ENCODE peak calls at places on chromosome 3, in four cellular contexts. I is HepG2, K is H1, M is GM12878. S is an unnamed sample.

GRCh38 chr3:177312491-177312890 is 115.2 kb upstream of the TBL1XR1 start:
- DNase-seq in K (no peak), M (no peak), I (no peak), S (no peak)

GRCh38 chr3:115401891-115402501 is 221.3 kb upstream of the GAP43 start:
- DNase-seq in M (no peak), K (no peak), I (no peak), S (no peak)

GRCh38 chr3:36813320-36813719 is 49.0 kb upstream of the DCLK3 start:
- DNase-seq in I (no peak), M (no peak), K (no peak), S (no peak)

GRCh38 chr3:25354071-25354470 is 74.0 kb upstream of the RARB start:
- DNase-seq in I (no peak), K (no peak), M (no peak), S (no peak)

GRCh38 chr3:69324362-69325025 is 61.4 kb downstream of the FRMD4B start:
- DNase-seq in M (no peak), I (peak), K (no peak), S (peak)

GRCh38 chr3:182083112-182083511 is 371.4 kb downstream of the SOX2 start:
- DNase-seq in I (no peak), M (no peak), K (no peak), S (no peak)

GRCh38 chr3:69246612-69247011 is 124.2 kb upstream of the LMOD3 start:
- DNase-seq in M (no peak), K (no peak), I (no peak), S (no peak)

GRCh38 chr3:26437678-26438077 is 184.9 kb upstream of the LRRC3B start:
- DNase-seq in I (no peak), M (no peak), K (no peak), S (no peak)

GRCh38 chr3:61956236-61956635 is 394.9 kb downstream of the PTPRG start:
- DNase-seq in K (no peak), M (no peak), I (no peak), S (no peak)

GRCh38 chr3:163548005-163548404 is 1530.3 kb downstream of the SI start:
- DNase-seq in M (no peak), I (no peak), K (no peak), S (no peak)

GRCh38 chr3:17055374-17056276 is 170.9 kb downstream of the PLCL2 start:
- DNase-seq in M (peak), I (no peak), K (no peak), S (no peak)

GRCh38 chr3:42979044-42979962 is at the start of gene GASK1A:
- DNase-seq in K (peak), M (no peak), I (no peak), S (peak)

GRCh38 chr3:102170545-102170944 is 264.3 kb upstream of the ZPLD1 start:
- DNase-seq in M (no peak), I (no peak), K (no peak), S (no peak)

GRCh38 chr3:61269460-61269859 is 18.2 kb upstream of the FHIT start:
- DNase-seq in K (no peak), I (no peak), M (no peak), S (no peak)

GRCh38 chr3:123084192-123084591 is 17.4 kb downstream of the PDIA5 start:
- DNase-seq in K (no peak), M (no peak), I (peak), S (no peak)
- TF ChIP-seq SUZ12 in K (no peak), M (no peak), I (no peak), S (no peak)

GRCh38 chr3:15387171-15387581 is 40.2 kb downstream of the METTL6 start:
- DNase-seq in I (no peak), K (no peak), M (no peak), S (no peak)
- TF ChIP-seq ZNF274 in I (no peak), K (no peak), M (no peak), S (no peak)

DNA sequence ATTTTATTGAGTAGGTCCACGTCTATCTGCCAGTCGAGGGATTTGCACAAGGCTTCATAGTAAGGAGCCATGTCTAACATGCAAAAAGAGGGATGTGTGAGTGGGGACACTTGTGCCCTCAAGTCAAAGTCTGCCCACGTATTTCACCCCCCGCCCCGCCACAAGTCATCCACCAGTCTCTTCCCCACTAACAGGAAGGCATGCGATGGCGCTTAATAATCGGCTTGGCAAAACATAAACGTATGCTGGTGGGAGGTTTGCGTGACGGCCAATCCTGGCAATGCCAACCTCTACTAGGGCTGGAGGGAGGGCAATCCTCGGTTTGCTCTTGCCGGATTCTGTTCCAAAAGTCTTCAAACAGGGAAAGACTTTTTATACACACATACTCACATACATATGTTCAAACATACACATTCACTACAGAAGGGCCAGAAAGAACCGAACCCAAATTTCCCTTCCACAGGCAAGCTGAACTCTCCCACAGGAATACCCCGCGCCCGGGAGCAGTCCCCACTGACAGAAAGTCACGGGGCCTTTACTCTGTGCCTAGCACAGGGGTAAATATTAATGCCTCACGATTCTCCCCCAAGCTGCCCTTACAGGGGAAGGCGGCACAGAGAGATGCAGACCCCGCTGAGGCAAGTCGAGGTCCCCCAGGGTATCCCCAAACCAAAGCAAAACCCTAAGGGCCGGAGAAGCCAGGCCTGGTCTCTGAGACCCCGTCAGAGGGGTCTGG is 675 bp downstream of the PSMD6 start:
- DNase-seq in M (no peak), I (no peak), K (no peak), S (no peak)
- TF ChIP-seq SUZ12 in M (no peak), I (no peak), K (no peak), S (no peak)

DNA sequence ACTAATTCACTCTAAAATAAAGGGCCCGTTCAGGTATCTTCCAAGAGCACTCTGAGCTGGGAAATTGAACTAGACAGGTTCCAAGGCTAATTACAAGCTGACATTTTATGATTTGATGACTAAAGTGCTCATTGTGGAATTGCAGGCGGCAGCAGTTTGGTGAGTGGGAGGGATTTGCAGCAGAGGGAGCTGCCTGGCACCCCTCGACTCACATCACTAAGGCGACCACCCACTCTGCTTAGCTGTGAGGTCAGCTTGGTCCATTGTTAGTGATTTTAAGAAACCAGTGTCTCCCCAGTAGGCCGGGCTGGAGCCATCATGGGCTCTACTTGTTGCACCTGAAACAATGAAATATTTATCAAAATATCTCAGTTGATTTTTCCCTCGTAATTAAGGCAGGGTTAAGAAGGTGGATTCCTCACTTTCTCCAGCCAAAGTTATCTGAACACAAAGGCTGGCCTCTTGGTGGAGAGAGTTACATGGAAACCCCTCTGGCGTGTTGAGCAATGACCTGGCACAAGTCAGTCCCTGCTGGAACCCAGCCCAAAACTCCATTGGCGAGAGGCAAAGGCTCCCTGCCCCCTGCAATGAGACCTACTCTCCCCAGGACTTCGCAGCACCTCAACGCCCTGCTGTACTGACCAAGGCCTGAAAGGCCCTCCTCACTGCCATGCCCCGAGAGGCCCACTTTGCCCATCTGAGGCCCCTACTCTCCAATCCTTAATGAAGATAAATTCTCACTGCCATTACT is 65.0 kb upstream of the ATP2B2 start:
- DNase-seq in M (no peak), I (no peak), K (no peak), S (no peak)
- TF ChIP-seq ZNF274 in M (no peak), I (no peak), K (no peak), S (no peak)

GRCh38 chr3:14154895-14155432 is 23.4 kb downstream of the XPC start:
- DNase-seq in M (no peak), I (no peak), K (no peak), S (no peak)
- TF ChIP-seq SUZ12 in M (no peak), I (no peak), K (no peak), S (no peak)

DNA sequence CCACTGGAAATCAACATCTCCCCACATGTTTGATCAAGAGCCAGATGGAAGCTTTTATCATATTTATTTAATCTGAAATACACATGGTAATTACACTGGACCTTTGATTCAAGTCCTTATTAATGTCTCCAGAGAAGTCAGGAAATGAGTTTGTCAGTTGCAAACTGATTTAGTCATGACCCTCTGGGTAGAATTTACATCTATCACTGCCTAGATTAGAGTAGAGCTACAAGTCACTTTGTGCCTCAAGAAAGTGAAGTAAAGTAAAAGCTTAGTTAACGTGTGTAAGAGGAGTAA is 943.7 kb downstream of the VGLL3 start:
- DNase-seq in K (no peak), M (no peak), I (no peak), S (no peak)
- TF ChIP-seq ZNF274 in K (no peak), M (no peak), I (no peak), S (no peak)

GRCh38 chr3:171049831-171050444 is 23.4 kb upstream of the SLC2A2 start:
- DNase-seq in M (peak), I (peak), K (peak), S (peak)
- TF ChIP-seq SUZ12 in M (no peak), I (no peak), K (no peak), S (no peak)

GRCh38 chr3:127339016-127339415 is 51.2 kb upstream of the PRR20G start:
- DNase-seq in I (no peak), M (no peak), K (no peak), S (no peak)
- TF ChIP-seq ZNF274 in I (no peak), M (no peak), K (no peak), S (no peak)

DNA sequence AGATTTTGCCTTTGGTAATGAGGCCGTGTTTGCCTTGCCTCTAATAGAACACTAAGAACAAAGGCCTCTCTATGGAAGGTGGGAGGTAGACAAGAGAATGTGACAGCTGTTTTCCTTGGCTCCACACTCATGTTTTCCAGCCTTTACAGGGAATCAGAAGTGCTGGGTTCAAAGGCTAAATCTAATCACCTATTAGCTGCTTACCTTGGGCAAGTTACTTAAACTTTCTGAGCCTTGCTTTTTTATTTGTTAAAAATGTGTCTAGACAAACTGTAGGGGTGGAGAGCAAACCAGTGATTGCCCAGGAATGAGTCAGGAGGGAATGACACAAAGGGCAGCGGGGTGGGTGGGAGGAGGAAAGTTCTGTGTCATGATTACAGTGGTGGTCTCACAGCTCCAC is 179.0 kb downstream of the P3H2 start:
- DNase-seq in I (peak), M (no peak), K (no peak), S (no peak)
- TF ChIP-seq SUZ12 in I (no peak), M (no peak), K (no peak), S (no peak)

DNA sequence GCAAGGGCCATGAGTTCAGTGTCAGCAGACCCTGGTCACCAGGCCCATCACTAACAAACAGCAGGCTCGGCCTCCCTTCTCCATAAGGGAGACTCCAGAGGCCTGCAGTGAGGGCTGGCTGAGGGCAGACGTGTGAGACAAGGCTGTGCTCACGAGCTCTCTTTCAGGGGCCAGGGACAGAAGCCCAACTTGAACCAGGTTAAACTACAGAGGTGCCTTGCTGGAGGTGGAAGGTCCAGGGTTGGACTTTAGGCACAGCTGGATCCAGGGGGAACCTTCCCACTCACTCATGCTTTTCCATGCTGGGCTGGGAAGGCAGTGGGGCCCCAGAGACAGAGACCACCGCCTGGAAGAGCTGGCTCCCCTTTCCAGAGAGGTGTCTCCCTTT is 19.0 kb downstream of the CFAP100 start:
- DNase-seq in M (no peak), K (peak), I (no peak), S (no peak)
- TF ChIP-seq ZNF274 in M (no peak), K (no peak), I (no peak), S (no peak)

S was measured in NT2/D1.